ENCODE peak calls at places on chromosomes 1 and 21, in four cellular contexts. X is heart left ventricle, N is uterus, F is cardiac muscle cell. L is an unnamed sample.

GRCh38 chr1:113657126-113657525 is 102.2 kb downstream of the PHTF1 start:
- DNase-seq in X (no peak), N (no peak), F (peak; percentile 14), L (no peak)

GRCh38 chr1:225462429-225462713 is 34.5 kb upstream of the LBR start:
- DNase-seq in X (no peak), N (no peak), F (no peak), L (no peak)

GRCh38 chr1:19086176-19086875 is 123.7 kb downstream of the UBR4 start:
- DNase-seq in X (peak; percentile 76), N (no peak), F (no peak), L (no peak)

GRCh38 chr1:65112811-65113210 is 35.2 kb upstream of the AK4 start:
- DNase-seq in X (no peak), N (no peak), F (no peak), L (no peak)

GRCh38 chr1:11178021-11179015 is 10.8 kb upstream of the ANGPTL7 start:
- DNase-seq in X (peak; percentile 47), N (peak; percentile 40), F (peak; percentile 73), L (no peak)

GRCh38 chr1:224519874-224520273 is 85.3 kb upstream of the WDR26 start:
- DNase-seq in X (no peak), N (no peak), F (no peak), L (no peak)

GRCh38 chr1:36408479-36408878 is 10.8 kb upstream of the LSM10 start:
- DNase-seq in X (no peak), N (no peak), F (no peak), L (no peak)

GRCh38 chr1:225977937-225978748 is 21.0 kb downstream of the SDE2 start:
- DNase-seq in X (no peak), N (no peak), F (no peak), L (peak; percentile 9)

GRCh38 chr21:45140346-45140940 is 66.1 kb downstream of the ADARB1 start:
- DNase-seq in X (peak; percentile 83), N (peak; percentile 68), F (peak; percentile 90), L (peak; percentile 79)

GRCh38 chr1:150106331-150106730 is 38.8 kb downstream of the VPS45 start:
- DNase-seq in X (no peak), N (no peak), F (no peak), L (no peak)

GRCh38 chr1:24822887-24823286 is 77.6 kb downstream of the CLIC4 start:
- DNase-seq in X (no peak), N (no peak), F (no peak), L (no peak)
- H3K4me1 ChIP-seq in X (peaks cover 50% of the 10 kb centered on the region), N (no peaks in the 10 kb centered on the region), F (peaks cover 26% of the 10 kb centered on the region), L (peaks cover 12% of the 10 kb centered on the region)

GRCh38 chr1:111943056-111943455 is 46.4 kb downstream of the KCND3 start:
- DNase-seq in X (no peak), N (no peak), F (no peak), L (no peak)

GRCh38 chr1:111948209-111949131 is 41.0 kb downstream of the KCND3 start:
- DNase-seq in X (peak; percentile 79), N (peak; percentile 69), F (no peak), L (no peak)

GRCh38 chr1:111938536-111938935 is 50.9 kb downstream of the KCND3 start:
- DNase-seq in X (no peak), N (no peak), F (no peak), L (no peak)

GRCh38 chr1:111944121-111944785 is 45.2 kb downstream of the KCND3 start:
- DNase-seq in X (peak; percentile 79), N (no peak), F (no peak), L (no peak)
- H3K27ac ChIP-seq in X (no peak overlapping the region), N (no peak overlapping the region), F (no peak overlapping the region), L (no peak overlapping the region)

GRCh38 chr1:209430107-209430506 is 153.4 kb upstream of the CAMK1G start:
- DNase-seq in X (no peak), N (no peak), F (no peak), L (no peak)

GRCh38 chr1:209428241-209428921 is 155.1 kb upstream of the CAMK1G start:
- DNase-seq in X (no peak), N (no peak), F (no peak), L (no peak)

GRCh38 chr1:209427277-209427676 is 156.2 kb upstream of the CAMK1G start:
- DNase-seq in X (no peak), N (no peak), F (no peak), L (no peak)

GRCh38 chr1:209425959-209426358 is 157.6 kb upstream of the CAMK1G start:
- DNase-seq in X (no peak), N (no peak), F (no peak), L (no peak)

GRCh38 chr1:209427811-209428210 is 155.7 kb upstream of the CAMK1G start:
- DNase-seq in X (no peak), N (no peak), F (no peak), L (no peak)
- H3K4me3 ChIP-seq in X (no peak overlapping the region), N (no peak overlapping the region), F (no peak overlapping the region), L (no peak overlapping the region)

DNA sequence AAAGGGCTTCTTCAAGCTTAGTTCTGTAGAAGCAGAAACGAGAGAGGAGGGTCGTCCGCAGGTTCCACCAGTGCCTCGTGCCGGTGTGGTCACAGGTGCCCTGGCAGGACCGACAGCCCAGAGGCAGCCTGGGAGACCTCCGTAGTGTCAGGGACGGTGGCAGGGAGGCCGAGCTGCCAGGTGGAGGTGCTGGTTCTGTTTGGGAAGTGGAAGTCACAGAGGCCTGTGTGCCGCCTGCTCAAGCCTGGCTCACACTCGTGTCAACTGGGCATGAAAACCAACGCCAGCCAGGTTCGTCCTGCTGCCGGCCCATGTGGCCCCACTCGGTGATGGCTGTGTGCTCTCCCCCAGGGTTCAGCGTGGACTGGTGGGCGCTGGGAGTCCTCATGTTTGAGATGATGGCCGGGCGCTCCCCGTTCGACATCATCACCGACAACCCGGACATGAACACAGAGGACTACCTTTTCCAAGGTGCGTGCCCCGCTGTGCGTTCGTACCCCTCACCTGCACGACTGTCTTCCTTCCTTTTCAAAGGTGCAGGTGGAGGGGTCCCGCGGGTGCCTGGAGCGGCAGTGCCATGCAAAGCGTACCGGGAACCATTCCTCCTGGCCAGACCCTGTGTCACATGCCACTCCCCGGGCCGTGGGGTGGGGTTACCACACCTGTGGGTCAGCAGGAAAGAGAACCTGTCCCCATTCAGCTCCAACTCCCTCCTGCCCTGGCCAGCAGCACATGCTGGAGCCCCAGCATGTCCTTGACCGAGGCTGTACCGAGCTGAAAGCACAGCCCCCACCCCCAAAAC is 20.8 kb downstream of the FAAP20 start:
- DNase-seq in X (no peak), N (no peak), F (no peak), L (no peak)
- H3K4me1 ChIP-seq in X (peaks cover 4% of the 10 kb centered on the region), N (no peaks in the 10 kb centered on the region), F (no peaks in the 10 kb centered on the region), L (peaks cover 12% of the 10 kb centered on the region)

GRCh38 chr1:66281808-66282207 is 252.1 kb upstream of the SGIP1 start:
- DNase-seq in X (no peak), N (no peak), F (no peak), L (no peak)
- H3K27ac ChIP-seq in X (peak overlapping the region; percentile 78), N (no peak overlapping the region), F (no peak overlapping the region), L (peak overlapping the region; percentile 57)

GRCh38 chr1:33393991-33394390 is 36.9 kb downstream of the PHC2 start:
- DNase-seq in X (no peak), N (no peak), F (no peak), L (no peak)
- H3K4me3 ChIP-seq in X (no peak overlapping the region), N (no peak overlapping the region), F (no peak overlapping the region), L (no peak overlapping the region)

GRCh38 chr21:40845621-40846020 is 1.3 kb downstream of the DSCAM start:
- DNase-seq in X (no peak), N (no peak), F (no peak), L (no peak)
- H3K4me1 ChIP-seq in X (no peaks in the 10 kb centered on the region), N (no peaks in the 10 kb centered on the region), F (no peaks in the 10 kb centered on the region), L (no peaks in the 10 kb centered on the region)

GRCh38 chr1:1275836-1276235 is 2.2 kb upstream of the UBE2J2 start:
- DNase-seq in X (no peak), N (no peak), F (no peak), L (no peak)

GRCh38 chr1:1274299-1274930 is 761 bp upstream of the UBE2J2 start:
- DNase-seq in X (no peak), N (no peak), F (no peak), L (no peak)

GRCh38 chr1:1273152-1273534 is 511 bp downstream of the UBE2J2 start:
- DNase-seq in X (no peak), N (no peak), F (peak; percentile 42), L (no peak)

GRCh38 chr1:1273535-1274298 is at the start of gene UBE2J2:
- DNase-seq in X (peak; percentile 97), N (peak; percentile 91), F (peak; percentile 95), L (peak; percentile 95)

DNA sequence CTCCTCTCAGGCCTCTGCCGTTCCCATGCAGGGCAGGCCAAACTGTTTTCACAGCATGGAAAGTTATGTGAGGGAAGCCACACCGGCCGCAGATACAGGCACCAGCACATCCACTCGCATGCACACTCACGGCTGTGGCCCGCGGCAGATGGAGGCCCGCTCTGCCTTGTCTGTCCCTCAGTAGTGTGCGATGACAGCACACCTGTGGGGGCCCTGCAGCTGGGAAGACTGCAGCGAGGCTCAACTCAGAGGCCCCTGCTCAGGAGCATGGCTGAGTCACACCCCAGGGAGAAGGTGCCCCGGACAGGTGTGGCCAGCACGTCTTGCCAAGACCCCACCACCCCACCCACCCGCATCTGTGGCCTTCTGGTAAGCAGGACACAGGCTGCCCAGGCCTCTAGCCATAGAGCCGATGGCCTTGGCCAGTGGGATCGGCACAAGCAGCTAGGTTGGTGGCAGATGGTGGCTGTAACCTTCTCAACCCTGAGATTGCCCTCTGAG is 1.3 kb upstream of the UBE2J2 start:
- DNase-seq in X (no peak), N (no peak), F (no peak), L (no peak)
- H3K27ac ChIP-seq in X (no peak overlapping the region), N (no peak overlapping the region), F (no peak overlapping the region), L (no peak overlapping the region)

GRCh38 chr1:210366767-210367166 is 38.1 kb downstream of the HHAT start:
- DNase-seq in X (no peak), N (no peak), F (no peak), L (no peak)
- H3K4me3 ChIP-seq in X (no peak overlapping the region), N (no peak overlapping the region), F (no peak overlapping the region), L (no peak overlapping the region)

L was measured in left lung.